ENCODE peak calls at places on chromosomes 3 and 15, in eight cellular contexts. M is uterus; A is transverse colon; Z is K562; E is CD8-positive, alpha-beta T cell; V is AG04450; P is IMR-90; N is psoas muscle. Y is an unnamed sample.

GRCh38 chr3:110199588-110199943 is 862.2 kb upstream of the DPPA4 start:
- DNase-seq in M (no peak), A (no peak), Z (no peak), E (no peak), V (no peak), P (no peak), N (peak; percentile 15), Y (no peak)

GRCh38 chr3:181728470-181728869 is 16.7 kb downstream of the SOX2 start:
- DNase-seq in M (no peak), A (no peak), Z (no peak), E (no peak), V (no peak), P (no peak), N (no peak), Y (no peak)

GRCh38 chr3:180705619-180706018 is 26.3 kb upstream of the CCDC39 start:
- DNase-seq in M (no peak), A (no peak), Z (no peak), E (no peak), V (no peak), P (no peak), N (no peak), Y (no peak)

GRCh38 chr3:52176188-52176752 is 21.7 kb upstream of the ALAS1 start:
- DNase-seq in M (no peak), A (no peak), Z (no peak), E (no peak), V (no peak), P (no peak), N (peak; percentile 18), Y (no peak)

GRCh38 chr3:29906906-29907305 is 626.0 kb downstream of the RBMS3 start:
- DNase-seq in M (no peak), A (no peak), Z (no peak), E (no peak), V (no peak), P (no peak), N (no peak), Y (no peak)

GRCh38 chr3:33139996-33140395 is 26.2 kb downstream of the CRTAP start:
- DNase-seq in M (no peak), A (no peak), Z (no peak), E (no peak), V (no peak), P (peak; percentile 54), N (no peak), Y (no peak)

GRCh38 chr3:177597325-177598109 is 400.2 kb upstream of the TBL1XR1 start:
- DNase-seq in M (peak; percentile 63), A (no peak), Z (peak; percentile 60), E (peak; percentile 26), V (no peak), P (peak; percentile 75), N (no peak), Y (no peak)

GRCh38 chr3:127732879-127733350 is 60.2 kb downstream of the ABTB1 start:
- DNase-seq in M (no peak), A (no peak), Z (no peak), E (no peak), V (no peak), P (no peak), N (no peak), Y (no peak)

GRCh38 chr3:143201066-143201465 is 81.5 kb downstream of the CHST2 start:
- DNase-seq in M (no peak), A (no peak), Z (no peak), E (no peak), V (no peak), P (no peak), N (no peak), Y (no peak)

GRCh38 chr15:74464216-74464615 is 3.3 kb upstream of the UBL7 start:
- DNase-seq in M (no peak), A (no peak), Z (no peak), E (no peak), V (no peak), P (no peak), N (no peak), Y (no peak)

GRCh38 chr3:55198554-55198953 is 270.7 kb upstream of the LRTM1 start:
- DNase-seq in M (peak; percentile 27), A (no peak), Z (no peak), E (no peak), V (peak; percentile 92), P (peak; percentile 99), N (no peak), Y (no peak)

GRCh38 chr3:46361408-46362283 is 7.7 kb downstream of the CCR2 start:
- DNase-seq in M (no peak), A (no peak), Z (no peak), E (no peak), V (no peak), P (no peak), N (no peak), Y (no peak)

GRCh38 chr3:113783463-113783862 is 36.6 kb downstream of the ATP6V1A start:
- DNase-seq in M (no peak), A (no peak), Z (peak; percentile 2), E (no peak), V (peak; percentile 91), P (peak; percentile 98), N (no peak), Y (no peak)

DNA sequence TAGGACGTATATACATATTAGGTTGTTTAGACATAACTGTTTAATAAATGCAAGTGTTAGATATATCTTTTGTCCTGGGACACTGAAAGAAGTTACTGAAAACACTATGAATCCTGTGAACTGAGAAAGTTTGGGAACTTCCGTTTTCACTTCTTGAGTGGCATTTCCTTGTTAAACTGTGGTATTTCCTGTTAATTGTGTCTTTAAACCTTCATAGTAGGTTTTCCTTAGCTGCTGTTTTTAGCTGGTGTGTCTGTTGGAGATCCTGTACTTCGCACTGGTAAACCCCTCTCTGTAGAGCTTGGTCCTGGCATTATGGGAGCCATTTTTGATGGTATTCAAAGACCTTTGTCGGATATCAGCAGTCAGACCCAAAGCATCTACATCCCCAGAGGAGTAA is 37.1 kb downstream of the ATP6V1A start:
- DNase-seq in M (no peak), A (no peak), Z (no peak), E (no peak), V (no peak), P (no peak), N (no peak), Y (no peak)
- H3K27ac ChIP-seq in M (peak overlapping the region; percentile 52), A (no peak overlapping the region), Z (no peak overlapping the region), E (no peak overlapping the region), V (peak overlapping the region; percentile 76), P (peak overlapping the region; percentile 64), N (peak overlapping the region; percentile 59), Y (no peak overlapping the region)

DNA sequence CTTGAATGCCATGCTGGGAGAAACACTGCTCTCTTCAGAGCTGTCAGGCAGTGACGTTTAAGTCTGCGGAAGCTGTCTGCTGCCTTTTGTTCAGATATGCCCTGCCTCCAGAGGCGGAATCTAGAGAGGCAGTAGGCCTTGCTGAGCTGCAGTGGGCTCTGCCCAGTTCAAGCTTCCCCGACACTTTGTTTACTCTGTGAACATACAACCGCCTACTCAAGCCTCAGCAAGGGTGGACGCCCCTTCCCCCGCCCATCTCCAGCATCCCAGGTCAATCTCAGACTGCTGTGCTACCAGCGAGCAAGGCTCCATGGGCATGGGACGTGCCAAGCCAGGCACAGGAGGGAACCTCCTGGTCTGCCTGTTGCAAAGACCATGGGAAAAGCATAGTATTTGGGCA is 99.7 kb downstream of the TAFA4 start:
- DNase-seq in M (no peak), A (no peak), Z (no peak), E (no peak), V (no peak), P (no peak), N (no peak), Y (no peak)
- TF ChIP-seq CTCF in M (no peak), A (no peak), Z (no peak), E (no peak), V (no peak), P (no peak), N (no peak), Y (no peak)

DNA sequence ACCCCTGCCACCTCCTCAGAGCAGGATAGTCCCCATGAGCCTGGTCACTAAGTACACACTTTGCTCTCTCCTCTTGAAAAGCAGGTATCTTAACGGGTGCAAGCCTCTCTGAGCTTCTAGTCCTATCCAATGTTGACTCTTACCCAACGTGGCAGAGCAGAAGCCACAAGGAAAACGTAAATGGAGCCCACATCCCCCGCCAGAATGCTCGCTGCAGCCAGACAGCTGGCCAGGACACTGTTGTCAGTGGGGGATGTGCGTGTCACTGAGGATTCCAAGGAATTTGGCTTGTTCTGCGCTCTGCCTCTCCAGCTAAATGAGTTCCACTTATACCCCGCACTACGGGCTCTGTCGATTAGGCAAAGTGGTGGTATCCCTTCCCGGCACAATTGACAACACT is 67.8 kb upstream of the IGF1R start:
- DNase-seq in M (no peak), A (no peak), Z (no peak), E (no peak), V (no peak), P (no peak), N (no peak), Y (no peak)
- H3K27me3 ChIP-seq in M (no peaks in the 10 kb centered on the region), A (peaks cover 54% of the 10 kb centered on the region), Z (peaks cover 6% of the 10 kb centered on the region), E (peaks cover 7% of the 10 kb centered on the region), V (peaks cover 22% of the 10 kb centered on the region), P (peaks cover 30% of the 10 kb centered on the region), N (peaks cover 53% of the 10 kb centered on the region), Y (peaks cover 13% of the 10 kb centered on the region)

GRCh38 chr3:57003676-57004075 is 56.8 kb upstream of the SPATA12 start:
- DNase-seq in M (no peak), A (no peak), Z (no peak), E (no peak), V (no peak), P (no peak), N (no peak), Y (no peak)

GRCh38 chr3:57006949-57007419 is 53.5 kb upstream of the SPATA12 start:
- DNase-seq in M (peak; percentile 46), A (no peak), Z (peak; percentile 64), E (no peak), V (no peak), P (peak; percentile 34), N (no peak), Y (no peak)

GRCh38 chr3:57004154-57004730 is 56.2 kb upstream of the SPATA12 start:
- DNase-seq in M (no peak), A (no peak), Z (no peak), E (no peak), V (no peak), P (no peak), N (no peak), Y (no peak)

GRCh38 chr3:57007513-57008415 is 52.7 kb upstream of the SPATA12 start:
- DNase-seq in M (peak; percentile 83), A (peak; percentile 56), Z (peak; percentile 79), E (no peak), V (peak; percentile 61), P (peak; percentile 85), N (peak; percentile 83), Y (no peak)

GRCh38 chr3:57006048-57006709 is 54.3 kb upstream of the SPATA12 start:
- DNase-seq in M (no peak), A (no peak), Z (no peak), E (no peak), V (no peak), P (no peak), N (no peak), Y (no peak)
- H3K27ac ChIP-seq in M (peak overlapping the region; percentile 79), A (peak overlapping the region; percentile 81), Z (no peak overlapping the region), E (no peak overlapping the region), V (peak overlapping the region; percentile 61), P (peak overlapping the region; percentile 58), N (peak overlapping the region; percentile 85), Y (no peak overlapping the region)

Y was measured in CD4-positive, alpha-beta T cell.